ENCODE peak calls at places on chromosomes 2 and 18, in six cellular contexts. Y, M, B, P, A and Q are unnamed samples.

GRCh38 chr18:9661564-9661963 is 46.5 kb upstream of the RAB31 start:
- DNase-seq in Y (no peak), M (no peak), B (peak; percentile 50), P (no peak), A (no peak), Q (peak; percentile 23)

GRCh38 chr2:74250189-74250631 is 51.8 kb downstream of the MTHFD2 start:
- DNase-seq in Y (peak; percentile 76), M (peak; percentile 36), B (peak; percentile 56), P (peak; percentile 41), A (peak; percentile 17), Q (peak; percentile 85)

GRCh38 chr2:102581911-102582310 is 37.4 kb upstream of the SLC9A2 start:
- DNase-seq in Y (no peak), M (no peak), B (no peak), P (no peak), A (no peak), Q (no peak)

GRCh38 chr2:111139637-111140317 is 19.1 kb downstream of the BCL2L11 start:
- DNase-seq in Y (no peak), M (no peak), B (no peak), P (no peak), A (no peak), Q (no peak)

GRCh38 chr2:6845312-6845711 is 20.4 kb downstream of the CMPK2 start:
- DNase-seq in Y (peak; percentile 53), M (no peak), B (peak; percentile 35), P (no peak), A (no peak), Q (no peak)

GRCh38 chr18:23115683-23116096 is 19.6 kb upstream of the CABLES1 start:
- DNase-seq in Y (no peak), M (peak; percentile 54), B (peak; percentile 95), P (peak; percentile 74), A (no peak), Q (no peak)

GRCh38 chr2:239803764-239804111 is 221.4 kb downstream of the NDUFA10 start:
- DNase-seq in Y (no peak), M (no peak), B (no peak), P (no peak), A (no peak), Q (no peak)

GRCh38 chr18:47587587-47587986 is 336.1 kb upstream of the SKOR2 start:
- DNase-seq in Y (no peak), M (no peak), B (no peak), P (no peak), A (no peak), Q (no peak)

GRCh38 chr2:73260338-73260984 is 23.8 kb downstream of the FBXO41 start:
- DNase-seq in Y (peak; percentile 80), M (no peak), B (peak; percentile 76), P (peak; percentile 72), A (no peak), Q (peak; percentile 74)

GRCh38 chr18:40473221-40473620 is 1481.8 kb upstream of the PIK3C3 start:
- DNase-seq in Y (no peak), M (no peak), B (no peak), P (no peak), A (no peak), Q (no peak)

GRCh38 chr2:223846524-223846923 is 9.1 kb upstream of the AP1S3 start:
- DNase-seq in Y (no peak), M (no peak), B (peak; percentile 50), P (no peak), A (no peak), Q (no peak)

GRCh38 chr18:72867721-72868665 is at the start of gene NETO1:
- DNase-seq in Y (no peak), M (no peak), B (no peak), P (no peak), A (no peak), Q (peak; percentile 35)

GRCh38 chr2:212940816-212941215 is 210.6 kb downstream of the IKZF2 start:
- DNase-seq in Y (no peak), M (peak; percentile 51), B (no peak), P (no peak), A (no peak), Q (no peak)

GRCh38 chr2:218856896-218857243 is 2.7 kb upstream of the WNT6 start:
- DNase-seq in Y (no peak), M (no peak), B (no peak), P (no peak), A (no peak), Q (no peak)

DNA sequence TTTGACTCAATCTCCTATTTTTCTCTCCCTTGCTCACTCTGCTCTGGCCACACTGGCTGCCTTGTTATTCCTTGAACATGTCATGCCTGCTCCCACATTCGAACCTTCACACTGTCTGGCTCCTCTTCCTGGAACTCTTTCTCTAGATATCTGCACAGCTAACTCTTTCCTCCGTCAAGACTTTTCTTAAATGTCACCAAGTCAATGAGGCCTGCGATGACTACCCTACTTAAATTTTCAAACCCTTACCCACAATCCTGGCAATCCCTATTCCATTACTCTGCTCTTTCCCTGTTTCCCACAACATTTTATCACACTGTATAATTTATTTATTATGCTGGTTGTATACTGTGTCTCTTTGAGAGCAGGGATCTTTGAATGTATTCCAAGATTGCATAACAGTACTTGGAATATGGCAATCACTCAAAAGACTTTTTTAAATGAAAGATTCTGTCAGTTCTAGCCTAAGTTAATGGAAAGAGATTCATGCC is 206.2 kb downstream of the SRBD1 start:
- DNase-seq in Y (no peak), M (no peak), B (no peak), P (no peak), A (no peak), Q (no peak)
- TF ChIP-seq REST in Y (no peak), M (no peak), B (no peak), P (no peak), A (no peak), Q (no peak)

GRCh38 chr18:76741346-76741745 is 81.0 kb upstream of the ZNF236 start:
- DNase-seq in Y (no peak), M (no peak), B (no peak), P (no peak), A (no peak), Q (no peak)

GRCh38 chr18:76730901-76731300 is 91.5 kb upstream of the ZNF236 start:
- DNase-seq in Y (no peak), M (no peak), B (no peak), P (no peak), A (no peak), Q (no peak)

GRCh38 chr18:76736309-76736708 is 86.0 kb upstream of the ZNF236 start:
- DNase-seq in Y (no peak), M (no peak), B (no peak), P (no peak), A (no peak), Q (no peak)
- TF ChIP-seq REST in Y (no peak), M (no peak), B (no peak), P (no peak), A (no peak), Q (no peak)

GRCh38 chr2:171434671-171434980 is 600 bp downstream of the DCAF17 start:
- DNase-seq in Y (no peak), M (no peak), B (no peak), P (peak; percentile 76), A (no peak), Q (no peak)
- TF ChIP-seq REST in Y (no peak), M (no peak), B (no peak), P (no peak), A (no peak), Q (no peak)

GRCh38 chr18:54945726-54946125 is 13.5 kb downstream of the CCDC68 start:
- DNase-seq in Y (no peak), M (no peak), B (no peak), P (peak; percentile 29), A (no peak), Q (no peak)

GRCh38 chr18:54948350-54948837 is 10.9 kb downstream of the CCDC68 start:
- DNase-seq in Y (no peak), M (no peak), B (peak; percentile 55), P (peak; percentile 88), A (no peak), Q (no peak)

GRCh38 chr18:54947115-54947514 is 12.1 kb downstream of the CCDC68 start:
- DNase-seq in Y (no peak), M (no peak), B (peak; percentile 19), P (no peak), A (no peak), Q (no peak)

GRCh38 chr18:54949588-54949987 is 9.7 kb downstream of the CCDC68 start:
- DNase-seq in Y (no peak), M (no peak), B (no peak), P (no peak), A (no peak), Q (no peak)

DNA sequence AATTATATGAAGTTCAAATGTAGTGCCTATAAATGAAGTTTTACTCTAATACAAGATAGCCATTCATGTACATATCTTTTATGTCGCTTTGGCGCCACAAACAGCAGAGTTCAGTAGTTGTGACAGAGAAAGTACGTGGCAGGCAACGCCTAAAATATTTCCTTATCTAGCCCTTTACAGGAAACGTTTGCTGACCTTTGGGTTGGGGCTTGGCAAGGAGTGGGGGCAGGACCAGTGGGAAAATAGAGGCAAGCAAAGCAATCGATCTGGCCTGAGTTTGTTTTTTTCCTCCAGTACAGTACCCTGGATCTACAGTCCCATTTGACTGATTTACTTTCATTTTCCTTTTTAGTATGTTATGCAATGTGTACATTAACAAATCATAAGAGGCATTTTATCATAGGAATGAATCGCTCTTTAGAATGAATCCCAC is 13.1 kb downstream of the CCDC68 start:
- DNase-seq in Y (peak; percentile 14), M (peak; percentile 26), B (peak; percentile 66), P (peak; percentile 93), A (peak; percentile 8), Q (no peak)
- TF ChIP-seq REST in Y (no peak), M (no peak), B (no peak), P (peak; percentile 28), A (no peak), Q (no peak)

GRCh38 chr18:4352746-4353522 is 102.2 kb downstream of the DLGAP1 start:
- DNase-seq in Y (no peak), M (no peak), B (no peak), P (no peak), A (no peak), Q (no peak)
- TF ChIP-seq REST in Y (no peak), M (no peak), B (no peak), P (no peak), A (no peak), Q (no peak)